ENCODE peak calls at places on chromosomes 11 and 22, in eight cellular contexts. P is kidney epithelial cell, O is adrenal gland, V is thoracic aorta, Y is ovary, T is pancreas, N is fibroblast of lung, W is heart left ventricle. X is an unnamed sample.

GRCh38 chr11:72641900-72642814 is 32.1 kb downstream of the PDE2A start:
- DNase-seq in N (peak; percentile 3), W (peak; percentile 45), P (no peak), T (peak; percentile 78), Y (peak; percentile 56), V (no peak), O (peak; percentile 57), X (no peak)

GRCh38 chr11:69538840-69539239 is 57.4 kb downstream of the LINC01488 start:
- DNase-seq in T (peak; percentile 48), O (peak; percentile 4), W (no peak), V (no peak), P (no peak), N (no peak), Y (no peak), X (no peak)

GRCh38 chr22:28019360-28019759 is 100.3 kb upstream of the PITPNB start:
- DNase-seq in W (no peak), Y (peak; percentile 34), T (peak; percentile 33), P (peak; percentile 43), V (no peak), N (no peak), O (peak; percentile 78), X (peak; percentile 24)

GRCh38 chr11:10374386-10374785 is 69.5 kb downstream of the ADM start:
- DNase-seq in W (no peak), P (no peak), V (no peak), O (no peak), T (no peak), N (no peak), Y (no peak), X (no peak)

GRCh38 chr11:28666632-28667031 is 558.4 kb downstream of the METTL15 start:
- DNase-seq in W (no peak), N (peak; percentile 10), T (no peak), V (no peak), P (no peak), Y (no peak), O (no peak), X (no peak)

GRCh38 chr11:75705541-75705940 is 12.1 kb upstream of the MOGAT2 start:
- DNase-seq in N (no peak), P (no peak), V (no peak), Y (no peak), O (no peak), W (no peak), T (no peak), X (peak; percentile 25)

GRCh38 chr11:33704240-33705002 is 3.8 kb upstream of the C11orf91 start:
- DNase-seq in O (peak; percentile 35), V (no peak), T (peak; percentile 30), Y (no peak), N (no peak), P (no peak), W (no peak), X (no peak)

GRCh38 chr11:66846671-66847091 is 3.4 kb downstream of the RCE1 start:
- DNase-seq in N (no peak), V (no peak), W (no peak), Y (peak; percentile 34), O (peak; percentile 48), T (no peak), P (no peak), X (no peak)

GRCh38 chr11:19727246-19727645 is 14.6 kb downstream of the NAV2 start:
- DNase-seq in T (no peak), V (no peak), O (no peak), W (peak; percentile 48), P (no peak), N (peak; percentile 76), Y (no peak), X (no peak)

GRCh38 chr11:15707971-15708370 is 593.2 kb downstream of the INSC start:
- DNase-seq in T (peak; percentile 61), O (no peak), P (no peak), N (peak; percentile 96), W (peak; percentile 32), Y (peak; percentile 59), V (no peak), X (peak; percentile 40)

DNA sequence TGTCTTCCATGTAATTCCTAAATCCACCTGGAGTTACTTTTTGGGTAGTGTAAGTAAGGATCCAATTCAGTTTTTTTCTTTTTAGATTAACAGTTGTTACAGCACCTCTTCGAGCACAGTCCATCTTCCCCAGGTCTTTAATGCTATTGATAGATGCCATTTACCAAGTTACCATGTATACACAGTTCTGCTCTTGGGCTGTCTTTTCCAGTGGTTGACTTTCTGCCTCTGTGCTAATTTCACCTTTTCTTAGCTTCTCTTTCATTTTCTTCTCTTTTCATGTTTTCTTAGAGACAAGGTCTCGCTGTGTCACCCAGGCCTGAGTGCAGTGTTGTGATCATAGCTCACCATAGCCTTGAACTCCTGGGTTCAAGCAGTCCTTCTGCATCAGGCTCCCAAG is 12.0 kb downstream of the ATXN10 start:
- DNase-seq in O (peak; percentile 37), N (no peak), V (no peak), W (no peak), P (no peak), T (no peak), Y (no peak), X (no peak)
- H3K4me3 ChIP-seq in O (no peak overlapping the region), N (no peak overlapping the region), V (no peak overlapping the region), W (no peak overlapping the region), P (no peak overlapping the region), T (no peak overlapping the region), Y (no peak overlapping the region), X (no peak overlapping the region)

GRCh38 chr22:42337356-42337755 is 66.9 kb upstream of the TCF20 start:
- DNase-seq in V (no peak), N (no peak), Y (no peak), P (no peak), T (no peak), O (no peak), W (no peak), X (no peak)
- H3K27me3 ChIP-seq in V (no peaks in the 10 kb centered on the region), N (no peaks in the 10 kb centered on the region), Y (no peaks in the 10 kb centered on the region), P (peaks cover 8% of the 10 kb centered on the region), T (no peaks in the 10 kb centered on the region), O (no peaks in the 10 kb centered on the region), W (peaks cover 9% of the 10 kb centered on the region), X (peaks cover 5% of the 10 kb centered on the region)

GRCh38 chr11:107743161-107743560 is 31.3 kb upstream of the SLN start:
- DNase-seq in W (no peak), O (no peak), Y (no peak), N (no peak), T (no peak), P (no peak), V (no peak), X (no peak)
- TF ChIP-seq CTCF in W (no peak), O (no peak), Y (no peak), N (no peak), T (no peak), P (no peak), V (no peak), X (no peak)

GRCh38 chr22:25236417-25236816 is 17.0 kb downstream of the CRYBB2 start:
- DNase-seq in V (no peak), P (no peak), Y (no peak), O (no peak), W (no peak), N (no peak), T (no peak), X (no peak)

GRCh38 chr22:25232301-25232700 is 12.9 kb downstream of the CRYBB2 start:
- DNase-seq in W (no peak), Y (no peak), T (no peak), O (no peak), V (no peak), P (no peak), N (peak; percentile 3), X (peak; percentile 66)

GRCh38 chr22:25237503-25237902 is 18.1 kb downstream of the CRYBB2 start:
- DNase-seq in T (no peak), Y (no peak), V (no peak), O (no peak), N (no peak), W (no peak), P (no peak), X (no peak)

GRCh38 chr22:25235547-25236290 is 16.3 kb downstream of the CRYBB2 start:
- DNase-seq in O (peak; percentile 88), V (no peak), T (peak; percentile 91), Y (peak; percentile 76), W (peak; percentile 85), P (peak; percentile 14), N (peak; percentile 69), X (peak; percentile 55)
- H3K4me3 ChIP-seq in O (no peak overlapping the region), V (no peak overlapping the region), T (no peak overlapping the region), Y (no peak overlapping the region), W (no peak overlapping the region), P (no peak overlapping the region), N (no peak overlapping the region), X (no peak overlapping the region)

GRCh38 chr11:118152020-118152551 is 537 bp downstream of the SCN4B start:
- DNase-seq in Y (no peak), N (no peak), W (no peak), P (no peak), V (no peak), T (no peak), O (no peak), X (no peak)

GRCh38 chr11:118155781-118156530 is 3.3 kb upstream of the SCN4B start:
- DNase-seq in T (no peak), O (no peak), W (no peak), V (no peak), N (no peak), Y (no peak), P (no peak), X (no peak)

GRCh38 chr11:118152552-118153471 is at the start of gene SCN4B:
- DNase-seq in N (peak; percentile 41), W (peak; percentile 78), O (peak; percentile 52), P (no peak), V (no peak), Y (peak; percentile 78), T (peak; percentile 78), X (peak; percentile 50)

GRCh38 chr11:118153516-118153915 is 893 bp upstream of the SCN4B start:
- DNase-seq in P (no peak), T (no peak), W (no peak), O (no peak), N (no peak), V (no peak), Y (no peak), X (no peak)

GRCh38 chr11:118153976-118154375 is 1.4 kb upstream of the SCN4B start:
- DNase-seq in N (no peak), W (no peak), P (no peak), T (no peak), O (no peak), V (no peak), Y (no peak), X (no peak)
- H3K27me3 ChIP-seq in N (peaks cover 63% of the 10 kb centered on the region), W (peaks cover 60% of the 10 kb centered on the region), P (peaks cover 96% of the 10 kb centered on the region), T (no peaks in the 10 kb centered on the region), O (peaks cover 29% of the 10 kb centered on the region), V (peaks cover 12% of the 10 kb centered on the region), Y (no peaks in the 10 kb centered on the region), X (peaks cover 4% of the 10 kb centered on the region)

DNA sequence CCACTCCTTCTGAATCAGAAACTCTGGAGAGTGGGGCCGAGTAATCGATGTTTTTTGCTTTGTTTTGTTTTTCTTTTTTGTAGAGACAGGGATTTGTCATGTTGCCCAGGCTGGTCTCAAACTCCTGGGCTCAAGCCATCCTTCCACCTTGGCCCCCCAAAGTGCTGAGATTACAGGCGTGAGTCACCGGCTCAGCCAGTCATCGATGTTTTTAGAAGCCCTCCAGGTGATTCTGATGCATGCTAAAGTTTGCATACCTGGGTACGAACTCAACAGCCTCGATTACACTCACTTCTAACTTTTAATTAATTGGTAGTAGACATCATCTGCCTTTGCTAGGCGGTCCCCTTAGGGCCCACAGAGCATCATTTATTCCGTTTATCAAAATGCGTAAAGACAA is 50.3 kb downstream of the C11orf71 start:
- DNase-seq in N (no peak), O (no peak), Y (no peak), V (no peak), T (no peak), W (no peak), P (no peak), X (peak; percentile 40)
- TF ChIP-seq CTCF in N (no peak), O (no peak), Y (no peak), V (no peak), T (no peak), W (no peak), P (no peak), X (no peak)

GRCh38 chr22:23520875-23521441 is 59.1 kb downstream of the IGLL1 start:
- DNase-seq in Y (peak; percentile 84), W (no peak), V (no peak), P (no peak), T (peak; percentile 59), N (peak; percentile 33), O (no peak), X (no peak)
- H3K4me3 ChIP-seq in Y (peak overlapping the region; percentile 37), W (peak overlapping the region; percentile 41), V (peak overlapping the region; percentile 73), P (peak overlapping the region; percentile 35), T (no peak overlapping the region), N (peak overlapping the region; percentile 42), O (peak overlapping the region; percentile 53), X (no peak overlapping the region)

X was measured in bronchial epithelial cell.